ENCODE peak calls at places on chromosome 2, in eight cellular contexts. J is endothelial cell; P is anterior cingulate cortex; C is H4; R is GM04504; S is activated naive CD8-positive, alpha-beta T cell treated with anti-CD3 and anti-CD28 coated beads for 36 hours; E is activated CD8-positive, alpha-beta memory T cell treated with anti-CD3 and anti-CD28 coated beads for 4 hours; X is globus pallidus. M is an unnamed sample.

GRCh38 chr2:184425083-184425482 is 173.2 kb upstream of the ZNF804A start:
- DNase-seq in J (no peak), P (no peak), C (no peak), R (no peak), S (no peak), E (no peak), X (no peak), M (no peak)

GRCh38 chr2:205496777-205497176 is 185.5 kb upstream of the NRP2 start:
- DNase-seq in J (no peak), P (no peak), C (no peak), R (no peak), S (no peak), E (no peak), X (no peak), M (peak; percentile 90)

GRCh38 chr2:138502253-138503086 is 900 bp downstream of the SPOPL start:
- DNase-seq in J (no peak), P (no peak), C (no peak), R (no peak), S (no peak), E (peak; percentile 4), X (no peak), M (no peak)

GRCh38 chr2:140247451-140248205 is 1467.4 kb upstream of the NXPH2 start:
- DNase-seq in J (no peak), P (no peak), C (no peak), R (peak; percentile 22), S (no peak), E (no peak), X (no peak), M (peak; percentile 1)

GRCh38 chr2:52632543-52632942 is 1135.1 kb upstream of the CHAC2 start:
- DNase-seq in J (no peak), P (no peak), C (no peak), R (no peak), S (no peak), E (no peak), X (no peak), M (no peak)

GRCh38 chr2:72041638-72042111 is 106.0 kb downstream of the CYP26B1 start:
- DNase-seq in J (no peak), P (no peak), C (no peak), R (no peak), S (no peak), E (no peak), X (no peak), M (no peak)

GRCh38 chr2:120330946-120331822 is 14.8 kb upstream of the INHBB start:
- DNase-seq in J (no peak), P (no peak), C (no peak), R (no peak), S (no peak), E (no peak), X (no peak), M (no peak)

GRCh38 chr2:10009271-10009810 is 34.0 kb upstream of the KLF11 start:
- DNase-seq in J (no peak), P (no peak), C (no peak), R (no peak), S (no peak), E (no peak), X (no peak), M (no peak)

GRCh38 chr2:71989671-71990070 is 158.0 kb downstream of the CYP26B1 start:
- DNase-seq in J (no peak), P (no peak), C (no peak), R (no peak), S (no peak), E (no peak), X (no peak), M (no peak)

M was measured in AG09319.